ENCODE peak calls at places on chromosomes 12 and 14, in four cellular contexts. Q is HepG2, K is body of pancreas, Y is breast epithelium. A is an unnamed sample. For H3K36me3, the result is how much of the 10 kb centered on the place peaks cover.

GRCh38 chr12:12628013-12628412 is 16.3 kb downstream of the CREBL2 start:
- DNase-seq in Q (no peak), K (no peak), Y (no peak), A (no peak)

GRCh38 chr12:47222960-47223847 is 143.4 kb upstream of the AMIGO2 start:
- DNase-seq in Q (no peak), K (no peak), Y (no peak), A (peak)

GRCh38 chr14:91367173-91368171 is 50.1 kb downstream of the CCDC88C start:
- DNase-seq in Q (no peak), K (peak), Y (peak), A (no peak)

GRCh38 chr14:20412422-20412821 is 879 bp downstream of the TEP1 start:
- DNase-seq in Q (no peak), K (no peak), Y (no peak), A (no peak)

GRCh38 chr14:64761441-64762043 is 57.3 kb downstream of the PLEKHG3 start:
- DNase-seq in Q (no peak), K (no peak), Y (no peak), A (peak)

GRCh38 chr12:92955997-92956663 is 27.0 kb upstream of the EEA1 start:
- DNase-seq in Q (no peak), K (no peak), Y (no peak), A (no peak)

GRCh38 chr12:25975682-25976081 is 17.2 kb downstream of the RASSF8 start:
- DNase-seq in Q (no peak), K (no peak), Y (no peak), A (no peak)

GRCh38 chr14:104732355-104732804 is 8.4 kb downstream of the ADSS1 start:
- DNase-seq in Q (no peak), K (peak), Y (no peak), A (no peak)

GRCh38 chr14:79516009-79516408 is 695.3 kb downstream of the DIO2 start:
- DNase-seq in Q (no peak), K (no peak), Y (no peak), A (no peak)

GRCh38 chr12:57627504-57628279 is 5.3 kb downstream of the B4GALNT1 start:
- DNase-seq in Q (no peak), K (no peak), Y (no peak), A (peak)

GRCh38 chr12:120831648-120832267 is 72.4 kb downstream of the SPPL3 start:
- DNase-seq in Q (no peak), K (no peak), Y (no peak), A (no peak)

GRCh38 chr14:73752297-73752992 is 38.3 kb upstream of the PNMA1 start:
- DNase-seq in Q (no peak), K (no peak), Y (peak), A (peak)

GRCh38 chr14:30243805-30244204 is 315.2 kb upstream of the G2E3 start:
- DNase-seq in Q (no peak), K (no peak), Y (no peak), A (no peak)

GRCh38 chr14:100603341-100604125 is 16.3 kb upstream of the BEGAIN start:
- DNase-seq in Q (no peak), K (no peak), Y (no peak), A (peak)

GRCh38 chr14:81235096-81235495 is 14.3 kb upstream of the GTF2A1 start:
- DNase-seq in Q (no peak), K (no peak), Y (no peak), A (no peak)

GRCh38 chr14:79299162-79299561 is 912.1 kb downstream of the DIO2 start:
- DNase-seq in Q (peak), K (no peak), Y (no peak), A (no peak)

GRCh38 chr12:60144395-60144794 is 548.6 kb downstream of the SLC16A7 start:
- DNase-seq in Q (no peak), K (no peak), Y (no peak), A (no peak)

GRCh38 chr14:97164014-97164413 is 366.8 kb downstream of the VRK1 start:
- DNase-seq in Q (no peak), K (no peak), Y (no peak), A (no peak)

GRCh38 chr12:48980953-48981756 is 3.0 kb downstream of the WNT1 start:
- DNase-seq in Q (no peak), K (no peak), Y (no peak), A (no peak)

GRCh38 chr14:96055753-96056508 is 16.8 kb downstream of the C14orf132 start:
- DNase-seq in Q (no peak), K (no peak), Y (no peak), A (no peak)

GRCh38 chr12:20300457-20300856 is 67.9 kb upstream of the PDE3A start:
- DNase-seq in Q (no peak), K (peak), Y (no peak), A (no peak)

GRCh38 chr12:53453953-53454640 is 2.2 kb downstream of the PCBP2 start:
- DNase-seq in Q (no peak), K (no peak), Y (no peak), A (no peak)

GRCh38 chr12:53450936-53451335 is 966 bp upstream of the PCBP2 start:
- DNase-seq in Q (no peak), K (no peak), Y (no peak), A (no peak)

GRCh38 chr12:53451661-53452158 is at the start of gene PCBP2:
- DNase-seq in Q (peak), K (peak), Y (peak), A (peak)

GRCh38 chr12:53454710-53455109 is 2.8 kb downstream of the PCBP2 start:
- DNase-seq in Q (no peak), K (no peak), Y (no peak), A (no peak)

DNA sequence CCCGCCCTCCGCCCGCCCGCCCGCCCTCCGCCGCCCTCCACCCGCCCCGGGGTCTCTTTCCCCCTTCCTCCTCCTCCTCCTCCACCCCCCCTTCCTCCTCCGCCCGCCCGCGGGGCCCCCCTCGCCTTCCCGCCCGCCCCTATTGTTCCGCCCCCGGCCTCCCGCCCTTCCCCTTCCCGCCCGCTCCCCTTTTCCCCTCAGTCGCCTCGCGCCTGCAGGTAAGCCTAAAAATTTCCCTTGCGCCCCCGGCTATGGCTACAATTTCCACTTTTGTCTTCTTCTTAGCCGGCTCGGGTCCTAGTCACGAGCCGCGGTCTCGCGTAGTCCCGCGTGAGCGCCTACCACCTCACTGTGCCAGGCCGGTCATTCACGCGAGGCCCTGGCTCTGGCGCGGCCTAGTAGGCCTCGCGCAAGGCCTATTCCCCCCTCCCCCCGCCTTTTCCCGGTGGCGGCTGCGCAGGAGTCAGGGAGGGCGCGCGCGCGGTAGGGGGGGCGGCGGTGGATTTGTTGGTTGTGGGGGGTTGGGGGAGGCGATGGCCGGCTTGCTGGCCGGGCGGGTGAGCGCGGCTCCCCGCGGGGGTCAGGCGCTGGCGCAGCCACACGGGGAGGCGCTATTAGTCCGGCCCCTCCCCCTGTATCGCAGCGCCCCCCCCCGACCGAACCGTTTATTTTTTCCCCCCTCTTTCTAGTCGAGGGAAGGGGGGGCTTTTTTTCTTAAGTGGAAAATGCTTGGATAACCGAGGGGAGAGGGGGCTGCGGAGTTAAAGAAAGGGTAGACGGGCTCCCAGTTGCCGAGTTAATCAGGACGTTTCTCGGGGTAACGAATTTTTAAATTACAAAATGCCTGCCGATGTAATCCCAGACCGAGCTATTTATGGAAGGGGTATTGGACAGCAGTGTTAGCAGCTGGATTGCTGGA is 516 bp downstream of the PCBP2 start:
- DNase-seq in Q (peak), K (peak), Y (peak), A (peak)
- TF ChIP-seq POLR2A in Q (peak), K (no peak), Y (no peak), A (no peak)

GRCh38 chr12:8936735-8937134 is 12.7 kb downstream of the M6PR start:
- DNase-seq in Q (no peak), K (no peak), Y (no peak), A (no peak)
- H3K36me3 ChIP-seq in Q (under half), K (under half), Y (under half), A (under half)

GRCh38 chr12:32107376-32108267 is 975 bp downstream of the BICD1 start:
- DNase-seq in Q (peak), K (no peak), Y (peak), A (peak)

GRCh38 chr12:32106153-32106516 is 512 bp upstream of the BICD1 start:
- DNase-seq in Q (no peak), K (no peak), Y (no peak), A (peak)

GRCh38 chr12:32108829-32109228 is 2.2 kb downstream of the BICD1 start:
- DNase-seq in Q (no peak), K (no peak), Y (no peak), A (no peak)

GRCh38 chr12:32104572-32105355 is 1.9 kb upstream of the BICD1 start:
- DNase-seq in Q (no peak), K (no peak), Y (no peak), A (no peak)

DNA sequence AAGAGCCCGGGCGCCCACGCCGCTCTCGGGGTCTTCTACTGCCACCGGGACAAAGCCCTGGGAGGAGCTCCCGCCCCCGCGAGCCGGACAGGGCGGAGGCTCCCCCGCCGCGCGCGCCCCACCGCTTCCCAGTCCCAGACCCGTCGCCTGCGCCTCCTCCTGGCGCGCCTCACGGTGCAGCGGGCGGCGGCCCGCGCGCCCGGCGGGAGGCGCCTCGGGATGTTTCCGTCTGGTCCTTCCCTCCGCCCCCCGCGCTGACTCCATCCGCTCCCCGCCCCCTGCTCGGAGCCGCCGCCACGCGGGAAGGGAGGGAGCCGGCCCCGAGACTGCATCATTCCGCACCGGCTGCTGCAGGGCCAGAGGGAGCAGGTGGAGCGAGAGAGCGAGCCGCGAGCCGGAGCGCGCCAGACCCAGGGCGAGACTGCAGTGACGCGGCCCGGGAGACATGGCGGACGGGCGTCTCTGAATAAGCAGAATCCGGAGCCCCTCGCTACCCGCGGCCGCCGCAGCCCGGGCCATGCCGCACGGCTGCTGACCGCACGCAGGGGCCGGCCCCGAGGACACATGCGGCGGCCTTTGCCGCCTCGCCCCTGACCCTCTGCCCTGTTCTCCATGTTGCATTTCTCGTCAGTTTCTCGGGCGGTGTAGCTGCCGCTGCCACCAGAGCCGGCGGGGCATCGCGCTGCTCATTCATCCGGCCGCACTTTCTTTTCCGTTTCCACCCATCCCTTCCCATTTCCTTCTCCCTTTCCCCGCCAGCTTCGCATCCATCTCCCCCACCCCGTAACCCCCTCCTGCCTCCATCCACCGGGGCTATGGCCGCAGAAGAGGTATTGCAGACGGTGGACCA is at the start of gene BICD1:
- DNase-seq in Q (peak), K (peak), Y (peak), A (peak)
- TF ChIP-seq CTCF in Q (peak), K (no peak), Y (no peak), A (peak)

DNA sequence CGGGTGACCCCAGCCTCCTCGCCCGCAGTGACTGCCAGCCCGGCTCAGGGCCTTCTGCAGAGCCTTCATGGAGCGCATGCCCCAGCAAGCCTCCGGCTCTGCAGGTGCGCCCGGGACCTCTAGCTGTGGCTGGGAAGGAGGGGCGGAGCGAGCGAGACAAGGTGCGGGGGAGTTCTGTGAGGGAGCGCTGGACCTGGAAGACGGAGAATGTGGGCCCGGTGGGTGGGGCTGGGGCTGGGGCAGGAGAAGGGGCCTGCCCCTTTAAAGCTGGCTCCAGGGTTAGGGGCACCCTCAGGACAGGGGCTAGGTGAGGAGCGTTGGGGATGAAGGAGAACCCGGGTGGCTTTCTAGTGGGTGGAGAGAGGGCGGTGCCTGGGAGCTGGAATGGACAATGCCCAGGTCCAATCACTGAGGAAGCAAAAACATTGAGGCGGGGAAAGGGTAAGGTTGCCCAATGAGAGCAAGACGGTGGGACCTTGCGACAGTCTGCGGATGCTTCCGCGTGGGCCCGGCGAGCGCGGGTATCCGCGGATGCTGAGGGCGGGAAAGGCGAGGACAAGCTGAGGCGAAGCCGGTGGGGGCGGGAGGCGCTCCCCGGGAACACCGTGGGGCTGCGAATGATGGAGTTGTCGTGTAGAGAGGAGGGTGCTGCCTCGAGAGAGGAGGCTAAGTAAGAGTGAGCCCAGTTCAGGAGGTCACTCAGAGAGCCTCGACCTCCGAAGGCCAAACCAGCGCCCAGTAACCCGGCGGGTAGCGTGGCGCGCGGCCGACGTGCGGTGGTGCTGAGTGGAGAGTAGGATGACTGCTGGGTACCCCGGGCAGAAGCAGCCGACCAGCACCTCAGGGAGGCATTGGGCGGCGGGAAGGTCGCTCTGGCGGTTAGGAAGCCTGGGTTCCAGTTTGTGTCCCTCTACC is at the start of gene GLS2:
- DNase-seq in Q (peak), K (peak), Y (peak), A (peak)
- TF ChIP-seq POLR2A in Q (no peak), K (peak), Y (no peak), A (no peak)

GRCh38 chr14:50978521-50978871 is 34.2 kb upstream of the PYGL start:
- DNase-seq in Q (no peak), K (no peak), Y (no peak), A (no peak)

GRCh38 chr14:50977863-50978520 is 33.7 kb upstream of the PYGL start:
- DNase-seq in Q (no peak), K (no peak), Y (no peak), A (no peak)

GRCh38 chr14:50978888-50979287 is 34.6 kb upstream of the PYGL start:
- DNase-seq in Q (no peak), K (no peak), Y (no peak), A (no peak)

GRCh38 chr14:50984061-50984710 is 39.9 kb upstream of the PYGL start:
- DNase-seq in Q (no peak), K (no peak), Y (no peak), A (no peak)

DNA sequence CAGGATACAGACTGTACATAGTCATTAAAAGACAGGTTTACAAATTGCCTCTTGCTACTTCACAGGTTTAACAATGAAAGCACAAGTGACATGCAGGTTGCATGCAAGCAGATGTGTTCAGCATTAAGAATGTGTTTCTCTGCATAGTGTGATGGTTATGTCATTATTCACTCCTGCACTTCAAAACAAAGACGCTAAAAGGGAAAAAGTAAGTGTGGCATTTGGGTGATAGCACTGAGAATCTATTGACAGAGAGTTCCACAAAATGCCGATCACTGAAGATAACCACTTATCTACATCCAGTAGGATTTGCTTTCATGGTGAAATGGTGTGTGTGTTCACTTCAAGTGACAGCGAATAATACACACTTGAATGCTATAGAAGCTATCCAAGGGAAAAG is 36.2 kb upstream of the PYGL start:
- DNase-seq in Q (no peak), K (no peak), Y (no peak), A (no peak)
- H3K36me3 ChIP-seq in Q (under half), K (under half), Y (under half), A (under half)

DNA sequence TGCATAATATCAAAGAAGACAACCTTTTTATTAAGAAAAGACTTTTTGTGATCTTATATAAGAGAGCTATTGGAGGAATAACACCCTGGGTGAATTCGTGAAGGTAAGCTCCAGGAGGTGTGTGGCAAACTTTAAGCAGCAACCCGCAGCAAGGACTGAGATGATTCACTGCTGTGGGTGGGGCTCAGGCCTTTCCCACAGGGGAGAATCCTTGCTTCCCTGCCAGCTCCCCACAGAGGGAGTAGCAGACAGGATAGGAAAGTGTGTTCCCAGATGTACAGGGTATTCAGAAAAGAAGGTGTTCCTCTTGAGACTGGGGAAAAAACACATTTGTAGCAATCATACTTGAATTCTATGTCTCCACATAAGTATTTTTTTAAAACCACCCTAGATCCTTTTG is 9.2 kb downstream of the NDUFA12 start:
- DNase-seq in Q (no peak), K (no peak), Y (no peak), A (no peak)
- TF ChIP-seq CTCF in Q (no peak), K (no peak), Y (no peak), A (no peak)

DNA sequence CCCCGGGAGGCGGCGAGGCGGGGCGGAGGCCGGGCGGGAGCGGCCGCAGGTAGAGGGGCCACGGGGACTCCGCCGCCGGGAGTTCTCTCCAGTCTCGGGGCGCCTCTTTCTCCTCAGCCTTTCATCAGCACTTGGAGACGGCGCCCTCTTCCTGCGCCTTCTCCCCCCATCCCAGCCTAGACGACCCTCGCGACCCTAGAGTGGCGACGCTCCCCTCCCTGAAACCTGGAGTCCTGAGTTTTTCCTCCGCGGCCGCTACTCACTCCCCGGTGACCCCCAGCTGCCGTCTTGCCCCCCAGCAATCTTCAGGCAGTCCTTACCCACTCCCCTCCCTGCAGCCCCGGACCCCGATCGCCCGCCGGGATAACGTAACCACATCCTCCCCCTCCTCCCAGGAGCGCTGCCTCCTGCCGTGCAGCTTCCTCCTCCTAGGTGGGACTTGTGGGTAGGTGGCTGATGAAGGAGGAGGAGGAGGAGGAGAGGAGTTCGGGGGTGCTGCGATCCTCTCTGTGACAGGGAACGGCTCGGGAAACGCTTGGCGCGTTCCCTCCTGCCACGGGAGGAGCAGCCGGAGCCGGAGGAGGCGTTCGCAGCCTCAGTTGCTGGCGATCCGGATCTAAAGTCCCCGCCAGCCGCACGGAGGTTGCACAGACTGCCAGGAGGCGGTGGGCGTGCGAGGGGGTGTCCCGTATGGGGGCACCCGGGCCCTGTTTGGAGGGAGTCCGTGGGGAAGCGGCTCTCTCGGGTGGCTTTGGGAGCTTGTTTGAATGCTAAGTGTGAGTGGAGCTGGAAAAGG is 889 bp downstream of the PLEKHA5 start:
- DNase-seq in Q (no peak), K (peak), Y (peak), A (peak)
- TF ChIP-seq POLR2A in Q (no peak), K (peak), Y (no peak), A (no peak)